ENCODE peak calls at places on chromosomes 2 and 18, in four cellular contexts. H, A, I and R are unnamed samples.
A peak's percentile ranks its signal among the peaks of the same experiment; 100 is the strongest.

GRCh38 chr18:31490838-31491237 is 7.1 kb upstream of the DSG2 start:
- DNase-seq in H (no peak), I (no peak), A (no peak), R (no peak)

GRCh38 chr18:10230072-10230471 is 224.4 kb upstream of the APCDD1 start:
- DNase-seq in I (no peak), A (peak; percentile 55), H (no peak), R (no peak)

GRCh38 chr2:23073681-23074080 is 311.3 kb upstream of the KLHL29 start:
- DNase-seq in I (no peak), A (no peak), H (peak; percentile 51), R (no peak)

GRCh38 chr2:179068991-179069643 is 19.2 kb upstream of the CCDC141 start:
- DNase-seq in H (no peak), I (no peak), A (no peak), R (no peak)

GRCh38 chr2:181954538-181954883 is 31.1 kb upstream of the PPP1R1C start:
- DNase-seq in I (no peak), H (no peak), A (no peak), R (no peak)

GRCh38 chr2:69926849-69927515 is 12.1 kb downstream of the MXD1 start:
- DNase-seq in H (no peak), A (no peak), I (no peak), R (no peak)

GRCh38 chr2:230208576-230208975 is 11.2 kb downstream of the SP110 start:
- DNase-seq in A (no peak), I (no peak), H (no peak), R (no peak)

GRCh38 chr18:54690198-54690597 is 99.2 kb downstream of the DYNAP start:
- DNase-seq in H (no peak), A (no peak), I (no peak), R (no peak)

GRCh38 chr2:136225950-136226835 is 108.2 kb upstream of the CXCR4 start:
- DNase-seq in I (no peak), A (no peak), H (peak; percentile 8), R (no peak)

GRCh38 chr2:234425923-234426603 is 70.8 kb downstream of the ARL4C start:
- DNase-seq in H (no peak), A (no peak), I (no peak), R (no peak)

GRCh38 chr2:73984922-73985317 is 210 bp downstream of the TET3 start:
- DNase-seq in I (no peak), A (peak; percentile 52), H (peak; percentile 53), R (no peak)

GRCh38 chr2:119011162-119011909 is 69.3 kb downstream of the MARCO start:
- DNase-seq in H (peak; percentile 55), I (no peak), A (peak; percentile 48), R (peak; percentile 22)

GRCh38 chr18:7567487-7568425 is 640 bp downstream of the PTPRM start:
- DNase-seq in A (peak; percentile 73), H (no peak), I (no peak), R (no peak)

GRCh38 chr2:69046221-69046662 is 33.3 kb downstream of the ANTXR1 start:
- DNase-seq in I (no peak), A (no peak), H (no peak), R (no peak)

GRCh38 chr18:46273861-46274260 is 169.7 kb downstream of the HAUS1 start:
- DNase-seq in A (no peak), I (no peak), H (no peak), R (no peak)

GRCh38 chr2:230809015-230809414 is 55.7 kb upstream of the ITM2C start:
- DNase-seq in H (no peak), A (no peak), I (no peak), R (no peak)

GRCh38 chr2:150978053-150978452 is 283.6 kb downstream of the RBM43 start:
- DNase-seq in I (no peak), A (no peak), H (no peak), R (no peak)

GRCh38 chr2:10533811-10534321 is 85.7 kb upstream of the ODC1 start:
- DNase-seq in H (no peak), I (no peak), A (no peak), R (no peak)

GRCh38 chr2:8515864-8516533 is 165.9 kb upstream of the ID2 start:
- DNase-seq in A (no peak), H (peak; percentile 88), I (no peak), R (peak; percentile 43)

GRCh38 chr2:65432227-65433190 is at the start of gene SPRED2:
- DNase-seq in I (peak; percentile 71), A (peak; percentile 95), H (peak; percentile 84), R (peak; percentile 72)

GRCh38 chr2:108805782-108806181 is 19.2 kb downstream of the CCDC138 start:
- DNase-seq in A (no peak), H (no peak), I (no peak), R (no peak)

GRCh38 chr18:58942486-58942885 is 77.8 kb downstream of the ZNF532 start:
- DNase-seq in A (no peak), I (peak; percentile 12), H (peak; percentile 10), R (no peak)

GRCh38 chr18:10122116-10122515 is 208.3 kb downstream of the VAPA start:
- DNase-seq in A (no peak), I (no peak), H (peak; percentile 71), R (peak; percentile 74)

GRCh38 chr2:218961229-218961628 is 1.8 kb downstream of the CDK5R2 start:
- DNase-seq in I (no peak), H (no peak), A (no peak), R (no peak)

GRCh38 chr2:10658914-10659257 is 30.9 kb downstream of the NOL10 start:
- DNase-seq in I (no peak), A (no peak), H (no peak), R (no peak)

GRCh38 chr18:80022613-80023012 is 11.6 kb upstream of the RBFA start:
- DNase-seq in I (no peak), A (no peak), H (peak; percentile 36), R (no peak)

GRCh38 chr2:236668531-236668969 is 98.9 kb downstream of the ACKR3 start:
- DNase-seq in H (no peak), A (peak; percentile 8), I (no peak), R (no peak)

GRCh38 chr18:22930089-22930713 is 2.9 kb upstream of the RBBP8 start:
- DNase-seq in A (peak; percentile 85), I (peak; percentile 2), H (peak; percentile 78), R (peak; percentile 69)

GRCh38 chr2:23588788-23589187 is 203.8 kb downstream of the KLHL29 start:
- DNase-seq in A (no peak), I (no peak), H (no peak), R (no peak)

GRCh38 chr2:170930132-170931109 is 1.4 kb downstream of the GORASP2 start:
- DNase-seq in H (peak; percentile 83), I (no peak), A (peak; percentile 30), R (peak; percentile 3)

GRCh38 chr18:54742654-54743053 is 85.6 kb upstream of the RAB27B start:
- DNase-seq in A (peak; percentile 48), I (peak; percentile 19), H (no peak), R (no peak)